ENCODE peak calls at places on chromosome 9, in eight cellular contexts. One of them, this sample, is unnamed.

GRCh38 chr9:15160673-15161072 is 146.3 kb downstream of the TTC39B start:
- DNase-seq in right cardiac atrium: no peak
- DNase-seq in psoas muscle: no peak
- DNase-seq in GM23248: no peak
- DNase-seq in uterus: no peak
- DNase-seq in WERI-Rb-1: no peak
- DNase-seq in heart left ventricle: no peak
- DNase-seq in HAP-1: no peak
- DNase-seq in this sample: no peak

GRCh38 chr9:79471577-79472543 is 99.9 kb upstream of the TLE4 start:
- DNase-seq in right cardiac atrium: peak
- DNase-seq in psoas muscle: peak
- DNase-seq in GM23248: peak
- DNase-seq in uterus: peak
- DNase-seq in WERI-Rb-1: peak
- DNase-seq in heart left ventricle: peak
- DNase-seq in HAP-1: peak
- DNase-seq in this sample: no peak

GRCh38 chr9:133996531-133997520 is 4.7 kb upstream of the VAV2 start:
- DNase-seq in right cardiac atrium: no peak
- DNase-seq in psoas muscle: no peak
- DNase-seq in GM23248: peak
- DNase-seq in uterus: no peak
- DNase-seq in WERI-Rb-1: no peak
- DNase-seq in heart left ventricle: no peak
- DNase-seq in HAP-1: no peak
- DNase-seq in this sample: no peak

GRCh38 chr9:129834489-129835127 is 467 bp downstream of the C9orf78 start:
- DNase-seq in right cardiac atrium: no peak
- DNase-seq in psoas muscle: no peak
- DNase-seq in GM23248: peak
- DNase-seq in uterus: no peak
- DNase-seq in WERI-Rb-1: no peak
- DNase-seq in heart left ventricle: no peak
- DNase-seq in HAP-1: no peak
- DNase-seq in this sample: no peak

GRCh38 chr9:85038824-85039540 is 369.5 kb downstream of the NTRK2 start:
- DNase-seq in right cardiac atrium: no peak
- DNase-seq in psoas muscle: no peak
- DNase-seq in GM23248: no peak
- DNase-seq in uterus: no peak
- DNase-seq in WERI-Rb-1: no peak
- DNase-seq in heart left ventricle: no peak
- DNase-seq in HAP-1: no peak
- DNase-seq in this sample: no peak

GRCh38 chr9:35538361-35539234 is 48.7 kb downstream of the RUSC2 start:
- DNase-seq in right cardiac atrium: peak
- DNase-seq in psoas muscle: peak
- DNase-seq in GM23248: peak
- DNase-seq in uterus: peak
- DNase-seq in WERI-Rb-1: no peak
- DNase-seq in heart left ventricle: peak
- DNase-seq in HAP-1: no peak
- DNase-seq in this sample: peak

GRCh38 chr9:123834218-123834906 is 95.6 kb downstream of the DENND1A start:
- DNase-seq in right cardiac atrium: no peak
- DNase-seq in psoas muscle: no peak
- DNase-seq in GM23248: peak
- DNase-seq in uterus: no peak
- DNase-seq in WERI-Rb-1: no peak
- DNase-seq in heart left ventricle: no peak
- DNase-seq in HAP-1: no peak
- DNase-seq in this sample: no peak

GRCh38 chr9:105114318-105114717 is 130.1 kb upstream of the SLC44A1 start:
- DNase-seq in right cardiac atrium: no peak
- DNase-seq in psoas muscle: no peak
- DNase-seq in GM23248: no peak
- DNase-seq in uterus: no peak
- DNase-seq in WERI-Rb-1: no peak
- DNase-seq in heart left ventricle: no peak
- DNase-seq in HAP-1: no peak
- DNase-seq in this sample: no peak

GRCh38 chr9:129900263-129901041 is 65.2 kb downstream of the USP20 start:
- DNase-seq in right cardiac atrium: no peak
- DNase-seq in psoas muscle: no peak
- DNase-seq in GM23248: no peak
- DNase-seq in uterus: no peak
- DNase-seq in WERI-Rb-1: no peak
- DNase-seq in heart left ventricle: no peak
- DNase-seq in HAP-1: no peak
- DNase-seq in this sample: no peak

GRCh38 chr9:130180516-130180915 is 8.3 kb downstream of the NCS1 start:
- DNase-seq in right cardiac atrium: peak
- DNase-seq in psoas muscle: no peak
- DNase-seq in GM23248: no peak
- DNase-seq in uterus: no peak
- DNase-seq in WERI-Rb-1: no peak
- DNase-seq in heart left ventricle: no peak
- DNase-seq in HAP-1: no peak
- DNase-seq in this sample: no peak

GRCh38 chr9:89022902-89023301 is 31.6 kb downstream of the S1PR3 start:
- DNase-seq in right cardiac atrium: peak
- DNase-seq in psoas muscle: no peak
- DNase-seq in GM23248: peak
- DNase-seq in uterus: peak
- DNase-seq in WERI-Rb-1: no peak
- DNase-seq in heart left ventricle: peak
- DNase-seq in HAP-1: no peak
- DNase-seq in this sample: no peak

GRCh38 chr9:7145361-7146069 is 387.7 kb downstream of the KDM4C start:
- DNase-seq in right cardiac atrium: no peak
- DNase-seq in psoas muscle: no peak
- DNase-seq in GM23248: no peak
- DNase-seq in uterus: no peak
- DNase-seq in WERI-Rb-1: no peak
- DNase-seq in heart left ventricle: no peak
- DNase-seq in HAP-1: no peak
- DNase-seq in this sample: no peak

GRCh38 chr9:137759649-137760321 is 117.8 kb upstream of the CACNA1B start:
- DNase-seq in right cardiac atrium: no peak
- DNase-seq in psoas muscle: no peak
- DNase-seq in GM23248: no peak
- DNase-seq in uterus: no peak
- DNase-seq in WERI-Rb-1: no peak
- DNase-seq in heart left ventricle: no peak
- DNase-seq in HAP-1: peak
- DNase-seq in this sample: no peak

GRCh38 chr9:15137089-15137488 is 169.9 kb downstream of the TTC39B start:
- DNase-seq in right cardiac atrium: no peak
- DNase-seq in psoas muscle: no peak
- DNase-seq in GM23248: no peak
- DNase-seq in uterus: no peak
- DNase-seq in WERI-Rb-1: no peak
- DNase-seq in heart left ventricle: no peak
- DNase-seq in HAP-1: no peak
- DNase-seq in this sample: no peak

GRCh38 chr9:2093920-2094597 is 78.9 kb downstream of the SMARCA2 start:
- DNase-seq in right cardiac atrium: no peak
- DNase-seq in psoas muscle: no peak
- DNase-seq in GM23248: peak
- DNase-seq in uterus: no peak
- DNase-seq in WERI-Rb-1: no peak
- DNase-seq in heart left ventricle: no peak
- DNase-seq in HAP-1: no peak
- DNase-seq in this sample: peak

DNA sequence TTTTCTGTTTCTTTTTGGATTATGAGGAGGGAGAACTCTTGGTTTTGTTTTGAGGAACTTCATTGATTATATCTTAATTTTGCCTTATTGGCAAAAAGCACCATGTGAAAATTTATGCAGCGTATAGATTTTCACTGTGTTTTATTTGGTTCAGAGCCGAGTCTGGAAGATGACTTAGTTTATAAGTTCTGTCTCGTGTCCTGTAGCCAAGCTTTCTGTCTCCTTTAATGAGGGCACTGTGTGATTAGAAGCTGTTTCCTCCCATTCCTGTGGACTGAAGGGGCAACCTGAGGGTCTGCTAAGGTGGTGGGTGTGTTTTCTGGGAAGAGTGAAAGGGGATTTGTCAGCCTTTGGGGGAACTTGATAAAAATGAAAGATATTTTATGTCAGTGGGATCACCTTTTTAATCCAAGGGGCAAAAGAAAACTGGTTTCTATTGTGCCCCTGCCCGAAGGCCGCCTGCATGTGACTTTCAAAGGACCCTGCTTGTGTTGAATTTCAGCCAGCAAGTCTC is 262.1 kb downstream of the FANCC start:
- DNase-seq in right cardiac atrium: no peak
- DNase-seq in psoas muscle: no peak
- DNase-seq in GM23248: peak
- DNase-seq in uterus: no peak
- DNase-seq in WERI-Rb-1: no peak
- DNase-seq in heart left ventricle: no peak
- DNase-seq in HAP-1: no peak
- DNase-seq in this sample: no peak
- H3K4me3 ChIP-seq in right cardiac atrium: peak
- H3K4me3 ChIP-seq in psoas muscle: peak
- H3K4me3 ChIP-seq in GM23248: peak
- H3K4me3 ChIP-seq in uterus: peak
- H3K4me3 ChIP-seq in WERI-Rb-1: no peak
- H3K4me3 ChIP-seq in heart left ventricle: peak
- H3K4me3 ChIP-seq in HAP-1: no peak
- H3K4me3 ChIP-seq in this sample: peak

GRCh38 chr9:116156621-116157314 is 3.2 kb downstream of the PAPPA start:
- DNase-seq in right cardiac atrium: peak
- DNase-seq in psoas muscle: peak
- DNase-seq in GM23248: peak
- DNase-seq in uterus: peak
- DNase-seq in WERI-Rb-1: peak
- DNase-seq in heart left ventricle: peak
- DNase-seq in HAP-1: no peak
- DNase-seq in this sample: peak
- H3K4me3 ChIP-seq in right cardiac atrium: peak
- H3K4me3 ChIP-seq in psoas muscle: peak
- H3K4me3 ChIP-seq in GM23248: peak
- H3K4me3 ChIP-seq in uterus: peak
- H3K4me3 ChIP-seq in WERI-Rb-1: no peak
- H3K4me3 ChIP-seq in heart left ventricle: peak
- H3K4me3 ChIP-seq in HAP-1: no peak
- H3K4me3 ChIP-seq in this sample: peak

DNA sequence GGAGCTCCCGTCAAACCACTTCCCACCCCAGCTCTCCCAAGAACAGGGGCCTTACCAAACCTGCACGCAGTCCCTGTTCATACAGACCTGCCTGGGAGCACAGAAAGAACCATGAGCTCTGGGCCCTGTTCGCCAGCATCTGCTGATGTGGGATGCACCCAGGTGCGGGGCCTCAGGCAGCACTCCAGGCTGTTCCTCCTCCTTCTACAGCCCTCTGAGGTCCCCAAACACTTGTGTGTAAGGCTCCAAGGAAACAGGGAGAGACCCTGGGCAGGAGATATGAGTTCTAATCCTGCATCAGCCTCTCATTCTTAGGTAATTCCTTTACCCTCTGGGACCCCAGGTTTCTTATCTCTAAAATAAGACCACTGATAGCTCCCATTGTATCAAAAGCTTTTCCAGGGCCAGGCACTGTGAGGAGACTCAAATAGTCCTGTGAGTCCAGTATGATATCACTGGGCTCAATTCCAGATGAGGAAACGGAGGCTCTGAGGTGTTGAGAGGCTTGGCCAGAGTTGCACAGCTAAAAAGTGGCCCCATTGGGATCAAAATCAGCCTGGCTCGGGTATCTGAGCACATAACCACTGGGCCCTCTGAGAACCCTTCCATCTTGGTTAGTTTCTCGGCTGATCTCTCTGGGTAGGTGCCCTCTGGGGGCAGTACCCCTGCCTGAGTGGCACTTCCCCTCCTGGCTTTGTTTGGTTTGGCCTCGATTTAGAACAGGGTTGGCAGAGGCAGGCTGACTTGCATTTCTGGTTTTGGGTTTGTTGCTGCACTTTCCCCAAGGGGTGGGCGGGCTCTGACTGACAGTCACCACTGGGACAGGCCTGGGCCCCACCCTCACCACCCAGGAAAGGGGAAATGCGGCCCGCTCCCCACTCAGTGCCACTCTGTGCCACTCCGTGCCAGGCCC is 116.8 kb downstream of the RGS3 start:
- DNase-seq in right cardiac atrium: peak
- DNase-seq in psoas muscle: peak
- DNase-seq in GM23248: peak
- DNase-seq in uterus: no peak
- DNase-seq in WERI-Rb-1: no peak
- DNase-seq in heart left ventricle: peak
- DNase-seq in HAP-1: no peak
- DNase-seq in this sample: no peak
- H3K4me3 ChIP-seq in right cardiac atrium: no peak
- H3K4me3 ChIP-seq in psoas muscle: no peak
- H3K4me3 ChIP-seq in GM23248: no peak
- H3K4me3 ChIP-seq in uterus: no peak
- H3K4me3 ChIP-seq in WERI-Rb-1: no peak
- H3K4me3 ChIP-seq in heart left ventricle: no peak
- H3K4me3 ChIP-seq in HAP-1: no peak
- H3K4me3 ChIP-seq in this sample: no peak

GRCh38 chr9:86613943-86614342 is 259.7 kb upstream of the TUT7 start:
- DNase-seq in right cardiac atrium: no peak
- DNase-seq in psoas muscle: no peak
- DNase-seq in GM23248: no peak
- DNase-seq in uterus: no peak
- DNase-seq in WERI-Rb-1: no peak
- DNase-seq in heart left ventricle: no peak
- DNase-seq in HAP-1: no peak
- DNase-seq in this sample: no peak

DNA sequence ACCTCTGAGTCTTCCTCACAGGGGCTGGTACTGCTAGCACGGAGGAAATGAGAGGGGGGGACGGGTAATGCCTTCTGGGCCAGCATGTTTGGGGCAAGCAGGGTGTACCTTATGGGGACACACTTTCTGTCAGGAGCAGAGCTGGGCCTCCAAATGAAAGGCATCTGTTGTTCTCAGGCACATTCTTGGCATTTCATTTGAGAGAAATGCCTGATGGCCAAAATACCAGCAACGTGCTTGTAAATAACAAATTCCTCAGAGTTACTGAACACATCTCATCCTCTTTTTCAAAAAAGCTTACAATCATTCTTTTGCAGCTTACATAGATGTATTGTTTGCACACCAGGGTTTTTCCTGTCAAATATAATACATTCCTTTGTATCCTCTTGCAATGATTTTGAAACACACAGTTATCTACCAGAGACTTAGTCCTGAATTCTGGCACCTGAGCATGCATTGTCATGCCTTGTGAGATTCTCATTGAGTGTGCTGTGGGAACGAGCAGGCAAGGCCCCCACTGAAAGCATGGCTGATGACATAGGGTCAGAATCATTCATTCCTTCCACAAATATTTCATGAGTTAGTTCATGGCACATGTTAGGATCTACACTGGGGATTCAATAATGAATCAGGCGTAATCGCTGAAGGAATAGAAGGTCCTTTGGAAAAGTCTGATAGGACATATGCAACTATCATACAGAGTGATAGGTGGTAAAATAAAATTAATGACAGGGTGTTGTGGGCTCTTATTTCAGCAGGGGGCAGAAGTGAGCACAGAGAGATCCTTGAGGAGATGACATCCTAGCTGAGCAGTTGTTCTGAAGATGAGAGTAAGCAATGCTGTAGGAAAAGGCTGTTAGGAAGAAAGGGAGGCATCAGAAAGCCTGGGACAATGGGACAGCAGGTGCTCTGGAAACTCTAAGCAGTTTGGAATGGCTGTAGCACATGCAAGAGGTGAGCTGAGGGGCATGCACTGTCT is 260.9 kb upstream of the TUT7 start:
- DNase-seq in right cardiac atrium: no peak
- DNase-seq in psoas muscle: no peak
- DNase-seq in GM23248: peak
- DNase-seq in uterus: no peak
- DNase-seq in WERI-Rb-1: no peak
- DNase-seq in heart left ventricle: no peak
- DNase-seq in HAP-1: peak
- DNase-seq in this sample: peak
- H3K4me3 ChIP-seq in right cardiac atrium: no peak
- H3K4me3 ChIP-seq in psoas muscle: no peak
- H3K4me3 ChIP-seq in GM23248: no peak
- H3K4me3 ChIP-seq in uterus: no peak
- H3K4me3 ChIP-seq in WERI-Rb-1: no peak
- H3K4me3 ChIP-seq in heart left ventricle: no peak
- H3K4me3 ChIP-seq in HAP-1: no peak
- H3K4me3 ChIP-seq in this sample: no peak